ENCODE peak calls at places on chromosomes 7 and 10, in nine cellular contexts. Y is body of pancreas, R is heart left ventricle, D is ovary, P is tibial nerve, Z is transverse colon, F is A549, L is K562, V is sigmoid colon. H is an unnamed sample.

GRCh38 chr7:117163101-117163500 is 159.8 kb downstream of the WNT2 start:
- DNase-seq in Y (no peak), R (no peak), D (no peak), P (no peak), Z (no peak), F (no peak), L (no peak), V (no peak), H (no peak)

GRCh38 chr7:139066315-139066714 is 30.5 kb upstream of the ZC3HAV1L start:
- DNase-seq in Y (no peak), R (no peak), D (no peak), P (no peak), Z (no peak), F (no peak), L (no peak), V (no peak), H (no peak)

GRCh38 chr7:131242123-131242650 is 85.5 kb upstream of the MKLN1 start:
- DNase-seq in Y (no peak), R (no peak), D (no peak), P (no peak), Z (no peak), F (no peak), L (no peak), V (no peak), H (no peak)

GRCh38 chr10:36224431-36224985 is 582.4 kb upstream of the FZD8 start:
- DNase-seq in Y (no peak), R (no peak), D (no peak), P (no peak), Z (no peak), F (no peak), L (no peak), V (no peak), H (no peak)

GRCh38 chr7:69434350-69434749 is 163.9 kb upstream of the AUTS2 start:
- DNase-seq in Y (no peak), R (no peak), D (no peak), P (no peak), Z (no peak), F (no peak), L (no peak), V (no peak), H (no peak)

GRCh38 chr10:132448248-132448731 is 51.3 kb downstream of the PWWP2B start:
- DNase-seq in Y (peak; percentile 86), R (peak; percentile 63), D (no peak), P (peak; percentile 55), Z (peak; percentile 91), F (peak; percentile 66), L (peak; percentile 88), V (no peak), H (peak; percentile 83)

GRCh38 chr10:111498560-111498959 is 421.7 kb downstream of the ADRA2A start:
- DNase-seq in Y (no peak), R (no peak), D (no peak), P (no peak), Z (no peak), F (no peak), L (no peak), V (no peak), H (no peak)

GRCh38 chr7:47265621-47266020 is 316.3 kb downstream of the TNS3 start:
- DNase-seq in Y (no peak), R (no peak), D (no peak), P (no peak), Z (no peak), F (no peak), L (no peak), V (no peak), H (no peak)

GRCh38 chr10:91247360-91248111 is 27.1 kb downstream of the PCGF5 start:
- DNase-seq in Y (no peak), R (no peak), D (no peak), P (no peak), Z (no peak), F (no peak), L (peak; percentile 33), V (no peak), H (peak; percentile 49)

GRCh38 chr7:77791336-77791735 is 6.9 kb downstream of the TMEM60 start:
- DNase-seq in Y (no peak), R (no peak), D (no peak), P (no peak), Z (no peak), F (no peak), L (no peak), V (no peak), H (no peak)

GRCh38 chr7:83547526-83547925 is 101.4 kb downstream of the SEMA3E start:
- DNase-seq in Y (peak; percentile 78), R (no peak), D (no peak), P (no peak), Z (no peak), F (peak; percentile 7), L (no peak), V (no peak), H (peak; percentile 47)

GRCh38 chr10:63631971-63632370 is 110.8 kb downstream of the REEP3 start:
- DNase-seq in Y (no peak), R (no peak), D (no peak), P (no peak), Z (no peak), F (no peak), L (no peak), V (no peak), H (no peak)

GRCh38 chr7:116329845-116330503 is 119.6 kb downstream of the TES start:
- DNase-seq in Y (no peak), R (no peak), D (no peak), P (no peak), Z (no peak), F (no peak), L (no peak), V (no peak), H (no peak)

GRCh38 chr7:137774793-137775201 is 72.0 kb downstream of the DGKI start:
- DNase-seq in Y (no peak), R (no peak), D (no peak), P (no peak), Z (no peak), F (no peak), L (no peak), V (no peak), H (no peak)

GRCh38 chr10:72186213-72186612 is 29.6 kb upstream of the ANAPC16 start:
- DNase-seq in Y (no peak), R (no peak), D (no peak), P (no peak), Z (no peak), F (no peak), L (no peak), V (no peak), H (no peak)

GRCh38 chr7:98230746-98231471 is 19.7 kb downstream of the BHLHA15 start:
- DNase-seq in Y (no peak), R (no peak), D (no peak), P (no peak), Z (no peak), F (no peak), L (peak; percentile 11), V (no peak), H (no peak)

GRCh38 chr10:5585517-5586222 is 60.9 kb downstream of the CALML3 start:
- DNase-seq in Y (no peak), R (no peak), D (no peak), P (no peak), Z (no peak), F (no peak), L (no peak), V (peak; percentile 49), H (no peak)

GRCh38 chr7:144546795-144547194 is 143.3 kb upstream of the NOBOX start:
- DNase-seq in Y (no peak), R (no peak), D (no peak), P (no peak), Z (no peak), F (no peak), L (no peak), V (no peak), H (no peak)

GRCh38 chr10:120607710-120608703 is 151.0 kb downstream of the PLPP4 start:
- DNase-seq in Y (no peak), R (no peak), D (no peak), P (no peak), Z (no peak), F (no peak), L (peak; percentile 8), V (no peak), H (no peak)

GRCh38 chr10:62726142-62726541 is 78.4 kb upstream of the ADO start:
- DNase-seq in Y (no peak), R (no peak), D (no peak), P (no peak), Z (no peak), F (no peak), L (no peak), V (no peak), H (no peak)

DNA sequence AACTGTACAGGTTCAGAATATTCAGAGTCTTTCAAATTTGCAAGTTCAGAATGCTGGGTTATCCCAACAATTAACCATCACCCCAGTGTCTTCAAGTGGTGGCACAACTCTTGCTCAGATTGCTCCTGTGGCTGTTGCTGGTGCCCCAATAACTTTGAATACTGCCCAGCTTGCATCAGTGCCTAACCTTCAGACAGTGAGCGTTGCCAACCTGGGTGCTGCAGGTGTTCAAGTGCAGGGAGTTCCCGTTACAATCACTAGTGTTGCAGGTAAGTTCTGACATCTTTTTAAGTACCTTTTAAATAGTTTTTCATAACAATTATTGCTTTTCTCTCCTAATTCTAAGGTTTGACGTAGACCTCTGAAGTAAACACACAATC is 2.7 kb downstream of the SP4 start:
- DNase-seq in Y (peak; percentile 39), R (no peak), D (no peak), P (no peak), Z (no peak), F (no peak), L (no peak), V (no peak), H (no peak)
- H3K4me3 ChIP-seq in Y (no peak overlapping the region), R (no peak overlapping the region), D (no peak overlapping the region), P (no peak overlapping the region), Z (no peak overlapping the region), F (no peak overlapping the region), L (no peak overlapping the region), V (no peak overlapping the region), H (no peak overlapping the region)

GRCh38 chr7:73740771-73741170 is 2.2 kb upstream of the ABHD11 start:
- DNase-seq in Y (no peak), R (peak; percentile 13), D (no peak), P (no peak), Z (no peak), F (no peak), L (no peak), V (no peak), H (no peak)
- H3K27ac ChIP-seq in Y (peak overlapping the region; percentile 96), R (no peak overlapping the region), D (no peak overlapping the region), P (no peak overlapping the region), Z (peak overlapping the region; percentile 98), F (no peak overlapping the region), L (no peak overlapping the region), V (no peak overlapping the region), H (no peak overlapping the region)

DNA sequence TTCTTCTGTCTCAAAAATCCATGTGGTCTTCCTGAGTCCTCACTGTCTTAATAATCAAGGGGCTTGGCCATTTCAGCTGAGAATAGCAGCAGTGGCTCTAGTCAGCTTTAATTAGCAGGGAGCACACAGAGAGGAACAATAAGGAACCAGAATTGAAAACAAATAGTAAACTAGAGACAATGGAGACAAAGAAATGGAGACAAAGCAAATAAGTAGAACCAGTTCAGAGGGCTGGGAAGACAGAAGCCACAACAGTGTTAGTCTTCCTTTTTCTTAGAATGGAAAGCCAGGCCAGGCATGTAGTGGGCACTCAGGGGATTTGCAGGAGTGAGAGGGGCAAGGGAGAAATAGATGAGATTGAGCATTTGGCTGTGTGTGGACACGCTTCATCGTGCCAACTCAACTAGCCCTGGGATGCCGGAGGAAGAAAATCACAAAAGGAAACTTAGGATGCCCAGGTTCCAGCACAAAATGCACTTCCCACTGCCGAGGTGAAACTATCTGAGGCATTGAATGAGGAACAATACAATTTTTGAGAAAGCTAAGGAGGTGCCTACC is 94.0 kb downstream of the CHN2 start:
- DNase-seq in Y (no peak), R (no peak), D (no peak), P (no peak), Z (no peak), F (no peak), L (no peak), V (no peak), H (no peak)
- TF ChIP-seq POLR2A in Y (no peak), R (no peak), D (no peak), P (no peak), Z (no peak), F (no peak), L (no peak), V (no peak), H (no peak)

GRCh38 chr10:89642193-89642592 is 2.8 kb downstream of the PANK1 start:
- DNase-seq in Y (no peak), R (no peak), D (no peak), P (no peak), Z (no peak), F (no peak), L (no peak), V (no peak), H (no peak)
- H3K4me3 ChIP-seq in Y (no peak overlapping the region), R (no peak overlapping the region), D (no peak overlapping the region), P (no peak overlapping the region), Z (no peak overlapping the region), F (no peak overlapping the region), L (peak overlapping the region; percentile 74), V (no peak overlapping the region), H (peak overlapping the region; percentile 85)

H was measured in right lobe of liver.